ENCODE peak calls at places on chromosome 16, in seven cellular contexts. R is transverse colon; F is coronary artery; B is Karpas-422; J is body of pancreas; L is right cardiac atrium; M is CD8-positive, alpha-beta memory T cell. T is an unnamed sample.
A peak's percentile ranks its signal among the peaks of the same experiment; 100 is the strongest.

GRCh38 chr16:4358831-4359561 is 7.9 kb upstream of the PAM16 start:
- DNase-seq in R (peak; percentile 59), F (no peak), B (peak; percentile 89), J (peak; percentile 51), L (peak; percentile 88), M (peak; percentile 63), T (no peak)

GRCh38 chr16:4033951-4034350 is 82.3 kb downstream of the ADCY9 start:
- DNase-seq in R (no peak), F (no peak), B (no peak), J (no peak), L (peak; percentile 5), M (no peak), T (no peak)

GRCh38 chr16:14337303-14338191 is 266.4 kb downstream of the MRTFB start:
- DNase-seq in R (no peak), F (no peak), B (no peak), J (peak; percentile 19), L (no peak), M (no peak), T (no peak)

GRCh38 chr16:68843482-68844210 is at the start of gene TANGO6:
- DNase-seq in R (peak; percentile 89), F (peak; percentile 88), B (peak; percentile 96), J (peak; percentile 88), L (peak; percentile 95), M (peak; percentile 87), T (peak; percentile 64)

GRCh38 chr16:17233301-17234002 is 237.3 kb downstream of the XYLT1 start:
- DNase-seq in R (no peak), F (no peak), B (no peak), J (no peak), L (no peak), M (no peak), T (no peak)

GRCh38 chr16:69483611-69484010 is 59.2 kb downstream of the CYB5B start:
- DNase-seq in R (no peak), F (no peak), B (no peak), J (no peak), L (no peak), M (no peak), T (no peak)

GRCh38 chr16:73735018-73735417 is 561.6 kb upstream of the PSMD7 start:
- DNase-seq in R (no peak), F (no peak), B (no peak), J (no peak), L (no peak), M (no peak), T (peak; percentile 96)

GRCh38 chr16:28865289-28865688 is 1.6 kb downstream of the SH2B1 start:
- DNase-seq in R (no peak), F (no peak), B (no peak), J (no peak), L (no peak), M (no peak), T (no peak)

GRCh38 chr16:86380045-86380444 is 130.3 kb upstream of the FOXF1 start:
- DNase-seq in R (no peak), F (no peak), B (no peak), J (no peak), L (no peak), M (no peak), T (no peak)

GRCh38 chr16:2467301-2468141 is 3.6 kb upstream of the NTN3 start:
- DNase-seq in R (peak; percentile 66), F (no peak), B (peak; percentile 84), J (peak; percentile 71), L (peak; percentile 94), M (no peak), T (peak; percentile 29)

GRCh38 chr16:27824006-27824405 is 239.5 kb downstream of the GSG1L start:
- DNase-seq in R (no peak), F (no peak), B (no peak), J (no peak), L (no peak), M (no peak), T (no peak)

GRCh38 chr16:67195676-67196075 is 3.3 kb upstream of the ELMO3 start:
- DNase-seq in R (no peak), F (no peak), B (no peak), J (no peak), L (no peak), M (no peak), T (no peak)

GRCh38 chr16:21159281-21159951 is 942 bp downstream of the LDAF1 start:
- DNase-seq in R (peak; percentile 63), F (peak; percentile 79), B (peak; percentile 71), J (peak; percentile 63), L (peak; percentile 74), M (no peak), T (peak; percentile 82)

GRCh38 chr16:3144331-3144881 is 9.6 kb downstream of the ZNF213 start:
- DNase-seq in R (no peak), F (no peak), B (no peak), J (no peak), L (no peak), M (no peak), T (no peak)

GRCh38 chr16:56780646-56781045 is 50.7 kb downstream of the NUP93 start:
- DNase-seq in R (no peak), F (no peak), B (no peak), J (no peak), L (no peak), M (no peak), T (no peak)

GRCh38 chr16:10386517-10387377 is 886 bp downstream of the ATF7IP2 start:
- DNase-seq in R (no peak), F (no peak), B (peak; percentile 65), J (no peak), L (no peak), M (no peak), T (peak; percentile 4)

GRCh38 chr16:97822-98221 is 19.8 kb downstream of the MPG start:
- DNase-seq in R (no peak), F (no peak), B (no peak), J (no peak), L (no peak), M (no peak), T (no peak)

GRCh38 chr16:53922805-53923645 is 219.1 kb downstream of the FTO start:
- DNase-seq in R (no peak), F (no peak), B (no peak), J (no peak), L (no peak), M (no peak), T (no peak)

GRCh38 chr16:19011169-19011731 is 27.5 kb downstream of the TMC7 start:
- DNase-seq in R (no peak), F (no peak), B (peak; percentile 51), J (no peak), L (no peak), M (no peak), T (no peak)

GRCh38 chr16:58200398-58200797 is 2.5 kb upstream of the CSNK2A2 start:
- DNase-seq in R (no peak), F (no peak), B (no peak), J (no peak), L (no peak), M (no peak), T (no peak)

GRCh38 chr16:58197314-58198012 is 443 bp downstream of the CSNK2A2 start:
- DNase-seq in R (no peak), F (no peak), B (peak; percentile 54), J (no peak), L (peak; percentile 54), M (no peak), T (no peak)

GRCh38 chr16:58196898-58197313 is 1.0 kb downstream of the CSNK2A2 start:
- DNase-seq in R (no peak), F (no peak), B (peak; percentile 50), J (no peak), L (no peak), M (no peak), T (peak; percentile 11)

GRCh38 chr16:58198739-58199411 is 969 bp upstream of the CSNK2A2 start:
- DNase-seq in R (no peak), F (no peak), B (no peak), J (no peak), L (no peak), M (no peak), T (no peak)

DNA sequence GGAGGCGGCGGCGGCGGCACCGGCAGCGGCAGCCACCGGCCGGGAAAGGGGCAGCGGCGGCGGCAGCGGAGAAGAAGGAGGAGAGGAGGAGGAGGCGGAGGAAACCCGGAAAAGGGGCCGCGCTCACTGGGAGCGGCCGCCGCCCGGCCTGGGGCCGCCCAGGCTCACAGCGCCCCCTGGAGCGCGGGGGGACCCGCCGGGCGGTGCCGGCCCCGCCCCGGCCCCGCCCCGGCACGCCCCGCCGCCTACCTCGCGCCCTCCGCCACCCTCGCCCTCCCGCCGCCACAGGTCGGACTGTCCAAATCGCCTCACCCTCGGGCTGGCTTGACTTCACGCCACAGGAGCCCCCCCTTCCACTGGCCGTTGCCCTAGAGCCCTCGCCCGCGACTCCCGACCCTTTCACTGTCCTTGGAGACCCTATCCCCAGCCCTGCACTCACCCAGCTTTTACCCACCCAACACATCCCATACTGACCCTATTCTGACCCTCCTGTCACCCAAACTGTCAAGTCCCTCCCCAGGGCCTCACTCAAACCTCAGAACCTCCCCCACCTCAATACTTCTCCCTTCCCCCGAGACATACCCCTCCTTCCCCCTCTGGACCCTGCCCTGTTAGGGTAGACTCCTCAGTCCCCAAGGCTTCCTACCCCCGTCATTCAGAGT is at the start of gene CSNK2A2:
- DNase-seq in R (peak; percentile 78), F (peak; percentile 72), B (peak; percentile 89), J (peak; percentile 78), L (peak; percentile 89), M (peak; percentile 65), T (peak; percentile 59)
- H3K27ac ChIP-seq in R (no peak within 1 kb of the TSS), F (peak within 1 kb of the TSS; percentile 53), B (peak within 1 kb of the TSS; percentile 58), J (peak within 1 kb of the TSS; percentile 43), L (no peak within 1 kb of the TSS), M (peak within 1 kb of the TSS; percentile 48), T (no peak within 1 kb of the TSS)

GRCh38 chr16:88651276-88651988 is 579 bp upstream of the CYBA start:
- DNase-seq in R (peak; percentile 81), F (no peak), B (peak; percentile 95), J (peak; percentile 76), L (peak; percentile 82), M (peak; percentile 84), T (no peak)
- H3K4me3 ChIP-seq in R (peak overlapping the region; percentile 73), F (peak overlapping the region; percentile 99), B (peak overlapping the region; percentile 100), J (peak overlapping the region; percentile 30), L (peak overlapping the region; percentile 67), M (peak overlapping the region; percentile 96), T (no peak overlapping the region)

GRCh38 chr16:88964636-88965035 is 12.4 kb downstream of the CBFA2T3 start:
- DNase-seq in R (no peak), F (no peak), B (no peak), J (no peak), L (no peak), M (no peak), T (no peak)
- H3K27ac ChIP-seq in R (no peak overlapping the region), F (no peak overlapping the region), B (no peak overlapping the region), J (no peak overlapping the region), L (no peak overlapping the region), M (no peak overlapping the region), T (no peak overlapping the region)

GRCh38 chr16:30983898-30984610 is 953 bp upstream of the HSD3B7 start:
- DNase-seq in R (no peak), F (no peak), B (no peak), J (no peak), L (no peak), M (no peak), T (no peak)

GRCh38 chr16:30987581-30988190 is 2.7 kb downstream of the HSD3B7 start:
- DNase-seq in R (no peak), F (no peak), B (no peak), J (no peak), L (no peak), M (no peak), T (no peak)

GRCh38 chr16:30984669-30985400 is at the start of gene HSD3B7:
- DNase-seq in R (peak; percentile 93), F (peak; percentile 91), B (peak; percentile 91), J (peak; percentile 91), L (peak; percentile 96), M (peak; percentile 76), T (peak; percentile 64)

GRCh38 chr16:30985401-30986128 is 558 bp downstream of the HSD3B7 start:
- DNase-seq in R (peak; percentile 82), F (no peak), B (no peak), J (peak; percentile 92), L (peak; percentile 72), M (no peak), T (peak; percentile 32)

GRCh38 chr16:30986129-30986991 is 1.4 kb downstream of the HSD3B7 start:
- DNase-seq in R (no peak), F (no peak), B (no peak), J (no peak), L (no peak), M (no peak), T (no peak)
- H3K4me3 ChIP-seq in R (no peak overlapping the region), F (peak overlapping the region; percentile 75), B (no peak overlapping the region), J (no peak overlapping the region), L (no peak overlapping the region), M (no peak overlapping the region), T (no peak overlapping the region)